ENCODE peak calls at places on chromosomes 2 and 18, in seven cellular contexts. W, S, L, Y, C, O and Z are unnamed samples.

GRCh38 chr2:64595397-64596160 is 58.1 kb downstream of the SERTAD2 start:
- DNase-seq in C (no peak), S (peak), L (no peak), Y (no peak), W (no peak), O (no peak), Z (peak)

GRCh38 chr2:33946198-33946597 is 347.1 kb upstream of the FAM98A start:
- DNase-seq in O (no peak), S (no peak), C (no peak), L (no peak), Y (no peak), W (no peak), Z (no peak)

GRCh38 chr18:75075429-75075841 is 133.5 kb downstream of the PTGR3 start:
- DNase-seq in W (no peak), O (no peak), S (no peak), Y (no peak), L (no peak), C (no peak), Z (no peak)

GRCh38 chr2:28649481-28650260 is 102.0 kb upstream of the PPP1CB start:
- DNase-seq in W (no peak), L (no peak), Y (no peak), C (no peak), O (no peak), S (peak), Z (peak)

GRCh38 chr2:128364441-128364911 is 45.8 kb upstream of the HS6ST1 start:
- DNase-seq in C (no peak), W (no peak), O (no peak), S (no peak), Y (no peak), L (no peak), Z (no peak)

GRCh38 chr2:160482673-160483072 is 10.9 kb downstream of the RBMS1 start:
- DNase-seq in C (no peak), L (peak), S (no peak), Y (no peak), W (no peak), O (no peak), Z (no peak)

GRCh38 chr18:60656563-60656962 is 284.0 kb upstream of the MC4R start:
- DNase-seq in W (no peak), O (no peak), L (no peak), Y (no peak), S (no peak), C (no peak), Z (no peak)

GRCh38 chr18:23689616-23690504 is 607 bp downstream of the LAMA3 start:
- DNase-seq in O (no peak), L (no peak), S (no peak), W (no peak), Y (no peak), C (no peak), Z (no peak)

GRCh38 chr2:239331560-239331959 is 69.3 kb downstream of the HDAC4 start:
- DNase-seq in Y (no peak), W (no peak), O (no peak), C (no peak), S (no peak), L (no peak), Z (no peak)
- TF ChIP-seq JUND in Y (no peak), W (no peak), O (no peak), C (no peak), S (no peak), L (no peak), Z (no peak)

GRCh38 chr18:2900742-2901404 is 54.1 kb downstream of the EMILIN2 start:
- DNase-seq in C (no peak), W (no peak), Y (no peak), S (no peak), O (no peak), L (no peak), Z (no peak)
- TF ChIP-seq JUND in C (no peak), W (no peak), Y (no peak), S (no peak), O (no peak), L (no peak), Z (no peak)

GRCh38 chr2:120736202-120736954 is 710 bp downstream of the GLI2 start:
- DNase-seq in O (no peak), L (peak), S (no peak), C (no peak), Y (no peak), W (no peak), Z (no peak)

GRCh38 chr2:120735750-120736170 is at the start of gene GLI2:
- DNase-seq in O (peak), S (peak), W (peak), L (peak), Y (no peak), C (peak), Z (peak)

GRCh38 chr2:120738786-120739771 is 3.4 kb downstream of the GLI2 start:
- DNase-seq in S (no peak), C (no peak), Y (no peak), L (no peak), W (no peak), O (no peak), Z (no peak)

GRCh38 chr2:120737802-120738516 is 2.3 kb downstream of the GLI2 start:
- DNase-seq in L (no peak), S (no peak), W (no peak), C (no peak), O (peak), Y (no peak), Z (no peak)

GRCh38 chr2:120736955-120737801 is 1.5 kb downstream of the GLI2 start:
- DNase-seq in L (peak), S (no peak), Y (no peak), O (no peak), W (peak), C (no peak), Z (no peak)
- TF ChIP-seq JUND in L (no peak), S (no peak), Y (no peak), O (no peak), W (no peak), C (no peak), Z (no peak)

GRCh38 chr2:217475791-217476190 is 527.0 kb downstream of the TNS1 start:
- DNase-seq in O (no peak), L (no peak), Y (no peak), C (no peak), W (no peak), S (no peak), Z (no peak)
- TF ChIP-seq JUND in O (no peak), L (no peak), Y (no peak), C (no peak), W (no peak), S (no peak), Z (no peak)

GRCh38 chr2:203583696-203584095 is 48.6 kb upstream of the RAPH1 start:
- DNase-seq in Y (peak), C (no peak), S (no peak), L (no peak), W (no peak), O (no peak), Z (no peak)

GRCh38 chr2:203580846-203581245 is 45.7 kb upstream of the RAPH1 start:
- DNase-seq in O (no peak), S (no peak), Y (no peak), W (no peak), C (no peak), L (no peak), Z (no peak)

GRCh38 chr2:203584784-203585183 is 49.7 kb upstream of the RAPH1 start:
- DNase-seq in Y (no peak), W (no peak), C (no peak), O (no peak), S (no peak), L (no peak), Z (peak)

GRCh38 chr2:203583084-203583695 is 48.1 kb upstream of the RAPH1 start:
- DNase-seq in Y (no peak), O (no peak), S (no peak), C (no peak), W (no peak), L (no peak), Z (no peak)

DNA sequence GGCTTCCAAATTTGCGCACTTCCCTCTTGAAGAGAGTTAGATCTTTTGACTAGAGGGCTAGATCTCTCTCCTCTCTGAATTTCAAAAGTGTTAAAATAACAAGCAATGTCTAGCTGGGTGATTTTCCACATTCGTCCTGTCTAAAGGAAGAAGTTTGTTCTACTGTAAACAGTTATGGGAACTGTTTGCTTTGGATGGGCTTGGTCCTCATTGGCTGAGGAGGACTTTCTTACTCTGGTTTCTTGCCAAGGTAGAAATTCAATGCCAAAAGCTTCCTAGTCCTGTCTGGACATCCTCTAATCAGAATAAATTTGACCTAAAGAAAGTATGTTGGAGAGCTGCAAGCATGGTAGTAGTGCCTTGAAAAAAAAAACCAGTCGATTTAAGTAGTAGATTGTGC is 47.4 kb upstream of the RAPH1 start:
- DNase-seq in L (no peak), Y (no peak), W (no peak), C (no peak), S (no peak), O (no peak), Z (no peak)
- TF ChIP-seq JUND in L (no peak), Y (no peak), W (no peak), C (no peak), S (no peak), O (no peak), Z (no peak)

GRCh38 chr2:49616800-49617199 is 462.5 kb upstream of the FSHR start:
- DNase-seq in Y (no peak), C (no peak), O (peak), L (peak), S (no peak), W (no peak), Z (peak)
- TF ChIP-seq JUND in Y (no peak), C (no peak), O (no peak), L (no peak), S (no peak), W (no peak), Z (no peak)

DNA sequence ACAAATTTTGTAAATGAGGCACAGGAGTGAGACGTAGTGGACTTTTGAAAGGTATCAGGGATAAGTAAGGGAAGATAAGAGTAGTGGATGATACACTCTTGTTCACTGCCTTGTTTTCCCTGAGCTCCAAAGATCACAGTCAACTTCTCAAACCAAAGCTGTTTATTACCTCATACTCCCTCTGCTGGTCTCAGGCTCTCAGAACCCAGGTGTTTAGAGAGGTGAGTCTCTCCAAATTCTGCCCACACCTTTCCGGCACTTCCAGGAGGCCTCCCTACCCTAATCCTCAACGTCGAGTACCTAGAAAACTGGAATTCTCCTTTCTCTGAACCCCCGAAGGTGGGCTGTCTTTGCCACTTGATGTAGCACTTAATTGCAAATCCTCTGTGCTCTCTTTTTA is 621.1 kb downstream of the BCL11A start:
- DNase-seq in Y (no peak), W (peak), O (no peak), C (no peak), S (no peak), L (no peak), Z (no peak)
- TF ChIP-seq JUND in Y (no peak), W (no peak), O (no peak), C (no peak), S (no peak), L (no peak), Z (no peak)

GRCh38 chr2:38947241-38948239 is 57.9 kb downstream of the ARHGEF33 start:
- DNase-seq in Y (peak), O (peak), W (peak), C (peak), L (peak), S (peak), Z (peak)
- TF ChIP-seq JUND in Y (no peak), O (no peak), W (no peak), C (no peak), L (no peak), S (peak), Z (no peak)

DNA sequence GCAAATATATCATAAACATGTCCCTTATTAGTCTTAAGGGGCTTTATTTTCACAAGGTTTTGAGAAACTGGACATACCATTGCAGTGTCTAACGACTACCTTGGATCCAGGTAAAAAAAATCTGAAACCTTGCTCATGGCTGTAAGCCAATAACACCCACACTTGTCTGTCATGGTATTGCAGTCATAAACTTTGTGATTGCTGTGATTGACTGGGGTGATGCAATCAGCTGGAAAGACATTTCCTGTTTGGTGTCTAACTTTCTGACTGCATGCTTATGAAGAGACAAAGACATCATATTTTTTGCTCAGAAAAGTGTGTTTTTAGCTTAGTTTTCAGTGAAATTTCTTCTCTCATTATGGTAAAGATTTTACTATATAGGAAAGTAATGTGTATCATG is 635.0 kb downstream of the TSN start:
- DNase-seq in L (no peak), C (no peak), O (no peak), S (no peak), Y (peak), W (no peak), Z (no peak)
- TF ChIP-seq JUND in L (no peak), C (no peak), O (no peak), S (no peak), Y (no peak), W (no peak), Z (no peak)

GRCh38 chr2:230244211-230244610 is 18.7 kb downstream of the SP140 start:
- DNase-seq in W (no peak), C (no peak), Y (no peak), S (no peak), O (no peak), L (no peak), Z (no peak)
- TF ChIP-seq JUND in W (no peak), C (no peak), Y (no peak), S (no peak), O (no peak), L (no peak), Z (no peak)